ENCODE peak calls at places on chromosomes 12 and 14, in seven cellular contexts. X, Z, W, K, T, R and U are unnamed samples.
A peak's percentile ranks its signal among the peaks of the same experiment; 100 is the strongest.

GRCh38 chr14:22976620-22977433 is 5.5 kb downstream of the AJUBA start:
- DNase-seq in X (no peak), Z (no peak), W (no peak), K (no peak), T (no peak), R (no peak), U (peak; percentile 66)

GRCh38 chr14:69651653-69652052 is 40.3 kb downstream of the SUSD6 start:
- DNase-seq in X (no peak), Z (no peak), W (no peak), K (no peak), T (no peak), R (no peak), U (no peak)

GRCh38 chr14:77458249-77458950 is 507 bp downstream of the AHSA1 start:
- DNase-seq in X (no peak), Z (no peak), W (no peak), K (no peak), T (peak; percentile 45), R (peak; percentile 26), U (peak; percentile 27)

GRCh38 chr12:122421815-122422737 is at the start of gene CLIP1:
- DNase-seq in X (peak; percentile 45), Z (peak; percentile 37), W (peak; percentile 80), K (peak; percentile 71), T (peak; percentile 29), R (peak; percentile 46), U (peak; percentile 72)

GRCh38 chr14:82657186-82657675 is 1123.6 kb upstream of the SEL1L start:
- DNase-seq in X (no peak), Z (no peak), W (no peak), K (no peak), T (no peak), R (no peak), U (no peak)

GRCh38 chr12:131773582-131774221 is 54.5 kb upstream of the MMP17 start:
- DNase-seq in X (no peak), Z (no peak), W (no peak), K (no peak), T (no peak), R (peak; percentile 50), U (no peak)

GRCh38 chr14:58770501-58770982 is 132.8 kb downstream of the DACT1 start:
- DNase-seq in X (no peak), Z (no peak), W (no peak), K (no peak), T (no peak), R (no peak), U (no peak)

GRCh38 chr14:73462078-73462715 is 3.9 kb upstream of the NUMB start:
- DNase-seq in X (peak; percentile 54), Z (peak; percentile 63), W (no peak), K (peak; percentile 39), T (peak; percentile 34), R (peak; percentile 94), U (peak; percentile 51)

GRCh38 chr14:58027904-58028303 is 124.1 kb downstream of the ARMH4 start:
- DNase-seq in X (no peak), Z (no peak), W (no peak), K (no peak), T (no peak), R (no peak), U (no peak)

GRCh38 chr14:53278602-53279506 is 125.7 kb upstream of the DDHD1 start:
- DNase-seq in X (no peak), Z (no peak), W (no peak), K (no peak), T (no peak), R (no peak), U (peak; percentile 24)

GRCh38 chr14:55425091-55425490 is 13.5 kb upstream of the ATG14 start:
- DNase-seq in X (no peak), Z (no peak), W (no peak), K (no peak), T (no peak), R (no peak), U (peak; percentile 8)

GRCh38 chr14:61080591-61081010 is 99.6 kb downstream of the SLC38A6 start:
- DNase-seq in X (no peak), Z (no peak), W (no peak), K (no peak), T (no peak), R (no peak), U (no peak)

GRCh38 chr12:123118397-123118945 is 32.4 kb downstream of the PITPNM2 start:
- DNase-seq in X (no peak), Z (no peak), W (no peak), K (no peak), T (peak; percentile 68), R (peak; percentile 14), U (no peak)

GRCh38 chr12:130846386-130846785 is 7.3 kb upstream of the STX2 start:
- DNase-seq in X (no peak), Z (no peak), W (no peak), K (no peak), T (no peak), R (no peak), U (no peak)

GRCh38 chr12:116009805-116010204 is 267.7 kb downstream of the MED13L start:
- DNase-seq in X (no peak), Z (no peak), W (no peak), K (no peak), T (no peak), R (no peak), U (peak; percentile 9)